ENCODE peak calls at places on chromosomes 16 and 17, in nine cellular contexts. L is fibroblast of lung, X is brain microvascular endothelial cell, Y is B cell, C is astrocyte of the cerebellum, B is WTC11, R is prostate gland, W is Panc1, J is NB4. H is an unnamed sample.
A peak's percentile ranks its signal among the peaks of the same experiment; 100 is the strongest.

GRCh38 chr17:27602721-27603445 is 28.1 kb upstream of the LGALS9 start:
- DNase-seq in L (peak; percentile 71), X (peak; percentile 59), Y (peak; percentile 84), C (peak; percentile 65), B (peak; percentile 92), R (peak; percentile 60), W (peak; percentile 38), J (peak; percentile 82), H (peak; percentile 83)

GRCh38 chr17:77212081-77212832 is 71.5 kb downstream of the SEC14L1 start:
- DNase-seq in L (no peak), X (no peak), Y (peak; percentile 71), C (no peak), B (no peak), R (no peak), W (no peak), J (peak; percentile 25), H (no peak)

GRCh38 chr16:56073508-56073907 is 117.8 kb upstream of the GNAO1 start:
- DNase-seq in L (no peak), X (no peak), Y (no peak), C (no peak), B (no peak), R (no peak), W (no peak), J (no peak), H (no peak)

GRCh38 chr16:88747588-88748301 is 37.3 kb downstream of the PIEZO1 start:
- DNase-seq in L (no peak), X (no peak), Y (peak; percentile 55), C (no peak), B (peak; percentile 87), R (no peak), W (no peak), J (peak; percentile 78), H (peak; percentile 39)

GRCh38 chr17:2782030-2782429 is 14.2 kb upstream of the RAP1GAP2 start:
- DNase-seq in L (no peak), X (peak; percentile 37), Y (no peak), C (no peak), B (no peak), R (no peak), W (no peak), J (peak; percentile 24), H (peak; percentile 36)

GRCh38 chr16:4140652-4141051 is 24.4 kb upstream of the ADCY9 start:
- DNase-seq in L (peak; percentile 60), X (peak; percentile 27), Y (no peak), C (peak; percentile 28), B (no peak), R (peak; percentile 51), W (no peak), J (no peak), H (peak; percentile 20)

GRCh38 chr16:16083421-16084156 is 134.2 kb downstream of the ABCC1 start:
- DNase-seq in L (peak; percentile 55), X (peak; percentile 22), Y (no peak), C (no peak), B (no peak), R (no peak), W (no peak), J (peak; percentile 82), H (peak; percentile 44)

GRCh38 chr16:87350681-87351319 is 32.8 kb downstream of the FBXO31 start:
- DNase-seq in L (peak; percentile 45), X (no peak), Y (no peak), C (no peak), B (no peak), R (no peak), W (no peak), J (no peak), H (peak; percentile 57)

GRCh38 chr17:22510504-22510903 is 818.2 kb downstream of the KCNJ18 start:
- DNase-seq in L (no peak), X (no peak), Y (no peak), C (no peak), B (no peak), R (no peak), W (no peak), J (no peak), H (no peak)

GRCh38 chr17:73595931-73596330 is 48.3 kb downstream of the SDK2 start:
- DNase-seq in L (no peak), X (no peak), Y (no peak), C (no peak), B (no peak), R (no peak), W (no peak), J (no peak), H (no peak)

GRCh38 chr17:64778367-64779290 is 116.5 kb upstream of the SMURF2 start:
- DNase-seq in L (no peak), X (no peak), Y (peak; percentile 55), C (no peak), B (peak; percentile 65), R (no peak), W (no peak), J (no peak), H (peak; percentile 59)

GRCh38 chr17:2932946-2933345 is 130.5 kb downstream of the OR1D5 start:
- DNase-seq in L (no peak), X (no peak), Y (no peak), C (no peak), B (no peak), R (no peak), W (no peak), J (no peak), H (no peak)

GRCh38 chr17:78315355-78316114 is 44.3 kb downstream of the SOCS3 start:
- DNase-seq in L (peak; percentile 92), X (peak; percentile 86), Y (no peak), C (peak; percentile 86), B (no peak), R (peak; percentile 56), W (peak; percentile 59), J (peak; percentile 36), H (peak; percentile 92)

GRCh38 chr16:10931133-10931532 is 11.1 kb downstream of the DEXI start:
- DNase-seq in L (no peak), X (no peak), Y (no peak), C (no peak), B (no peak), R (no peak), W (no peak), J (no peak), H (no peak)

GRCh38 chr16:4218202-4218601 is 23.7 kb downstream of the SRL start:
- DNase-seq in L (no peak), X (no peak), Y (no peak), C (no peak), B (no peak), R (no peak), W (no peak), J (no peak), H (no peak)

GRCh38 chr17:63434951-63435571 is 11.0 kb downstream of the CYB561 start:
- DNase-seq in L (peak; percentile 29), X (no peak), Y (no peak), C (no peak), B (peak; percentile 43), R (peak; percentile 91), W (no peak), J (peak; percentile 74), H (peak; percentile 43)

GRCh38 chr16:85986931-85987749 is 88.2 kb downstream of the IRF8 start:
- DNase-seq in L (no peak), X (no peak), Y (peak; percentile 59), C (no peak), B (peak; percentile 47), R (no peak), W (no peak), J (peak; percentile 82), H (no peak)

GRCh38 chr17:81906476-81907218 is 4.6 kb downstream of the PCYT2 start:
- DNase-seq in L (no peak), X (no peak), Y (no peak), C (no peak), B (peak; percentile 60), R (no peak), W (no peak), J (no peak), H (no peak)
- TF ChIP-seq CTCF in L (no peak), X (peak; percentile 26), Y (no peak), C (no peak), B (no peak), R (no peak), W (no peak), J (no peak), H (no peak)

GRCh38 chr16:3123986-3124886 is 10.6 kb upstream of the ZNF213 start:
- DNase-seq in L (peak; percentile 92), X (peak; percentile 94), Y (peak; percentile 95), C (peak; percentile 83), B (peak; percentile 99), R (peak; percentile 96), W (peak; percentile 79), J (peak; percentile 96), H (peak; percentile 89)
- TF ChIP-seq CTCF in L (peak; percentile 38), X (peak; percentile 54), Y (no peak), C (peak; percentile 17), B (no peak), R (no peak), W (no peak), J (peak; percentile 4), H (peak; percentile 29)

DNA sequence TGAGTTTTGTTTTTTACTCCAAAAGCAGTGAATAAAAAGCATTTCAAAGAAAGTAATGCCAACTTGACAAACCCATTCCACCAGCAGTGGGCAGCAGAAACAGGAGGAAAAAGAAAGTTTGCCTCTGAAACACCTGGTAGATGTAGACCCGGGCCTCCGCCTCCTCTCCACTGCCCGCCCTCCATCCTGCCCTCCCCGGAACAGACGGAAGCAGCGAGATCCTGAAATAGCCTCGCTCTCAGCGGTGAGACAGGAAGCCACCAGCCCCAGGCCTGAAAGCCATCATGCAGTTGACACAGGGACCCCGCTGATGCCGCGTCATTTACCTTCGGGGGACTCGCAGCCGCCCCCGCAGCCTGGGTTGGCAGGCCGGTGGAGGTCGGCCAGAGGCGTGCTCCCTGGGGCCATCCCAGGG is 67.8 kb downstream of the C16orf78 start:
- DNase-seq in L (no peak), X (no peak), Y (peak; percentile 64), C (no peak), B (peak; percentile 67), R (no peak), W (no peak), J (peak; percentile 36), H (no peak)
- TF ChIP-seq CTCF in L (no peak), X (peak; percentile 10), Y (no peak), C (peak; percentile 35), B (no peak), R (no peak), W (no peak), J (no peak), H (no peak)

GRCh38 chr17:37417852-37418251 is 11.2 kb downstream of the TADA2A start:
- DNase-seq in L (peak; percentile 13), X (peak; percentile 4), Y (no peak), C (no peak), B (no peak), R (no peak), W (no peak), J (no peak), H (peak; percentile 18)

GRCh38 chr17:37410357-37410756 is 3.7 kb downstream of the TADA2A start:
- DNase-seq in L (no peak), X (no peak), Y (no peak), C (no peak), B (no peak), R (no peak), W (no peak), J (no peak), H (no peak)

DNA sequence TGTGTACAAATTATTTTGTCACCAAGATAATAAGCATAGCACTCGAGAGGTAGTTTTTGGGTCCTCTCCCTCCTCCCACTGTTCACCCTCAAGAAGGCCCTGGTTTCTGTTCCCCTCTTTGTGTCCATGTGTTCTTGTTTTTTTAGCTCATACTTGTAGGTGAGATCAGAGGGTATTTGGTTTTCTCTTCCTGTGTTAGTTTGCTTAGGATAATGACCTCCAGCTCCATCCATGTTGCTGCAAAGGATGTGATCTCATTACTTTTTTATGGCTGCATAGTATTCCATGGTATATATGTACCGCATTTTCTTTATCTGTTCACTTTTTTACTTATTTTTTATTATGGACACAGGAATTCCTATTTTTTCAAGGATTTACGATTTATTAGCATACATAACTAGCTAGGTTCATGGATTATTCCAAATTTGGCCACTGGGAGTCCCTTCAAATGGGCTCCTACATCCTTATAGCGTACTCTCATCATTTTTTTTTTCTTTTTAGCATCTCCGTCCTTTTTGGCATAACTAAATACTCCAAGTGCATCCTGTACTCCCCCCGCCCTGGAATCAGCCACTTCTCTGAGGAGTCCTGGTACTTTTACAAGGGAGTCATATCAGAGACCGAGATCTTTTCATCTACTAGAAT is 7.3 kb downstream of the TADA2A start:
- DNase-seq in L (peak; percentile 21), X (no peak), Y (peak; percentile 13), C (no peak), B (no peak), R (no peak), W (no peak), J (no peak), H (peak; percentile 45)
- TF ChIP-seq CTCF in L (peak; percentile 40), X (peak; percentile 48), Y (no peak), C (peak; percentile 41), B (no peak), R (no peak), W (no peak), J (no peak), H (peak; percentile 36)

H was measured in foreskin fibroblast.